ENCODE peak calls at places on chromosomes 6 and 20, in four cellular contexts. One of them, this sample, is unnamed. For H3K4me1, the result is how much of the 10 kb centered on the place peaks cover.

GRCh38 chr20:37291724-37292126 is 2.3 kb downstream of the MANBAL start:
- DNase-seq in HCT116: no peak
- DNase-seq in GM23248: no peak
- DNase-seq in hepatocyte: no peak
- DNase-seq in this sample: no peak

GRCh38 chr20:47377122-47377722 is 20.7 kb upstream of the ZMYND8 start:
- DNase-seq in HCT116: no peak
- DNase-seq in GM23248: no peak
- DNase-seq in hepatocyte: no peak
- DNase-seq in this sample: no peak

GRCh38 chr6:148269386-148269785 is 73.3 kb upstream of the SASH1 start:
- DNase-seq in HCT116: no peak
- DNase-seq in GM23248: no peak
- DNase-seq in hepatocyte: no peak
- DNase-seq in this sample: no peak

GRCh38 chr6:27545271-27546046 is 72.6 kb upstream of the ZNF184 start:
- DNase-seq in HCT116: peak
- DNase-seq in GM23248: peak
- DNase-seq in hepatocyte: peak
- DNase-seq in this sample: peak

GRCh38 chr20:46652699-46653098 is 1.4 kb upstream of the SLC13A3 start:
- DNase-seq in HCT116: no peak
- DNase-seq in GM23248: peak
- DNase-seq in hepatocyte: no peak
- DNase-seq in this sample: no peak

GRCh38 chr6:107668826-107669474 is 155.2 kb downstream of the SCML4 start:
- DNase-seq in HCT116: no peak
- DNase-seq in GM23248: no peak
- DNase-seq in hepatocyte: no peak
- DNase-seq in this sample: no peak

GRCh38 chr20:36051318-36052116 is 83.1 kb downstream of the CNBD2 start:
- DNase-seq in HCT116: no peak
- DNase-seq in GM23248: no peak
- DNase-seq in hepatocyte: no peak
- DNase-seq in this sample: peak

GRCh38 chr20:41428285-41428684 is 61.7 kb upstream of the EMILIN3 start:
- DNase-seq in HCT116: peak
- DNase-seq in GM23248: peak
- DNase-seq in hepatocyte: peak
- DNase-seq in this sample: no peak

GRCh38 chr6:150417899-150418824 is 49.4 kb downstream of the IYD start:
- DNase-seq in HCT116: peak
- DNase-seq in GM23248: peak
- DNase-seq in hepatocyte: peak
- DNase-seq in this sample: peak

GRCh38 chr6:152246554-152247337 is 390.4 kb downstream of the SYNE1 start:
- DNase-seq in HCT116: no peak
- DNase-seq in GM23248: peak
- DNase-seq in hepatocyte: no peak
- DNase-seq in this sample: no peak

GRCh38 chr20:35788796-35789195 is 17.0 kb downstream of the PHF20 start:
- DNase-seq in HCT116: no peak
- DNase-seq in GM23248: no peak
- DNase-seq in hepatocyte: no peak
- DNase-seq in this sample: no peak

GRCh38 chr20:51237278-51237677 is 214.4 kb upstream of the KCNG1 start:
- DNase-seq in HCT116: no peak
- DNase-seq in GM23248: peak
- DNase-seq in hepatocyte: no peak
- DNase-seq in this sample: no peak

GRCh38 chr6:52840763-52841585 is at the start of gene GSTA5:
- DNase-seq in HCT116: no peak
- DNase-seq in GM23248: peak
- DNase-seq in hepatocyte: no peak
- DNase-seq in this sample: no peak

GRCh38 chr6:109978174-109979032 is at the start of gene GPR6:
- DNase-seq in HCT116: no peak
- DNase-seq in GM23248: peak
- DNase-seq in hepatocyte: peak
- DNase-seq in this sample: peak

GRCh38 chr20:12166053-12166717 is 248.5 kb downstream of the BTBD3 start:
- DNase-seq in HCT116: no peak
- DNase-seq in GM23248: peak
- DNase-seq in hepatocyte: peak
- DNase-seq in this sample: no peak

GRCh38 chr6:33189625-33190024 is 2.6 kb downstream of the COL11A2 start:
- DNase-seq in HCT116: no peak
- DNase-seq in GM23248: no peak
- DNase-seq in hepatocyte: no peak
- DNase-seq in this sample: no peak

GRCh38 chr6:10373642-10374359 is 41.1 kb downstream of the TFAP2A start:
- DNase-seq in HCT116: no peak
- DNase-seq in GM23248: peak
- DNase-seq in hepatocyte: no peak
- DNase-seq in this sample: no peak

GRCh38 chr20:46661659-46662058 is 10.4 kb upstream of the SLC13A3 start:
- DNase-seq in HCT116: no peak
- DNase-seq in GM23248: no peak
- DNase-seq in hepatocyte: no peak
- DNase-seq in this sample: no peak

GRCh38 chr20:53865905-53866786 is 204.2 kb downstream of the BCAS1 start:
- DNase-seq in HCT116: no peak
- DNase-seq in GM23248: peak
- DNase-seq in hepatocyte: peak
- DNase-seq in this sample: peak

GRCh38 chr6:113690255-113690956 is 166.7 kb upstream of the MARCKS start:
- DNase-seq in HCT116: no peak
- DNase-seq in GM23248: peak
- DNase-seq in hepatocyte: no peak
- DNase-seq in this sample: no peak

GRCh38 chr20:43322851-43323250 is 133.1 kb upstream of the PTPRT start:
- DNase-seq in HCT116: no peak
- DNase-seq in GM23248: peak
- DNase-seq in hepatocyte: no peak
- DNase-seq in this sample: no peak

GRCh38 chr6:74967821-74968220 is 238.0 kb downstream of the COL12A1 start:
- DNase-seq in HCT116: no peak
- DNase-seq in GM23248: no peak
- DNase-seq in hepatocyte: no peak
- DNase-seq in this sample: peak

GRCh38 chr6:109770779-109771178 is 79.7 kb downstream of the FIG4 start:
- DNase-seq in HCT116: no peak
- DNase-seq in GM23248: no peak
- DNase-seq in hepatocyte: no peak
- DNase-seq in this sample: no peak

GRCh38 chr6:90219168-90219985 is 77.3 kb downstream of the BACH2 start:
- DNase-seq in HCT116: no peak
- DNase-seq in GM23248: peak
- DNase-seq in hepatocyte: peak
- DNase-seq in this sample: peak

GRCh38 chr6:168667428-168667805 is 226.4 kb downstream of the SMOC2 start:
- DNase-seq in HCT116: no peak
- DNase-seq in GM23248: no peak
- DNase-seq in hepatocyte: no peak
- DNase-seq in this sample: no peak

GRCh38 chr6:4948781-4949450 is 54.9 kb downstream of the RPP40 start:
- DNase-seq in HCT116: no peak
- DNase-seq in GM23248: no peak
- DNase-seq in hepatocyte: no peak
- DNase-seq in this sample: no peak

GRCh38 chr6:44051516-44051915 is 75.7 kb downstream of the MRPL14 start:
- DNase-seq in HCT116: no peak
- DNase-seq in GM23248: peak
- DNase-seq in hepatocyte: peak
- DNase-seq in this sample: no peak

GRCh38 chr6:149014631-149015171 is 267.9 kb downstream of the UST start:
- DNase-seq in HCT116: no peak
- DNase-seq in GM23248: peak
- DNase-seq in hepatocyte: no peak
- DNase-seq in this sample: peak

GRCh38 chr6:34414999-34415858 is 10.6 kb downstream of the RPS10 start:
- DNase-seq in HCT116: peak
- DNase-seq in GM23248: peak
- DNase-seq in hepatocyte: peak
- DNase-seq in this sample: peak

DNA sequence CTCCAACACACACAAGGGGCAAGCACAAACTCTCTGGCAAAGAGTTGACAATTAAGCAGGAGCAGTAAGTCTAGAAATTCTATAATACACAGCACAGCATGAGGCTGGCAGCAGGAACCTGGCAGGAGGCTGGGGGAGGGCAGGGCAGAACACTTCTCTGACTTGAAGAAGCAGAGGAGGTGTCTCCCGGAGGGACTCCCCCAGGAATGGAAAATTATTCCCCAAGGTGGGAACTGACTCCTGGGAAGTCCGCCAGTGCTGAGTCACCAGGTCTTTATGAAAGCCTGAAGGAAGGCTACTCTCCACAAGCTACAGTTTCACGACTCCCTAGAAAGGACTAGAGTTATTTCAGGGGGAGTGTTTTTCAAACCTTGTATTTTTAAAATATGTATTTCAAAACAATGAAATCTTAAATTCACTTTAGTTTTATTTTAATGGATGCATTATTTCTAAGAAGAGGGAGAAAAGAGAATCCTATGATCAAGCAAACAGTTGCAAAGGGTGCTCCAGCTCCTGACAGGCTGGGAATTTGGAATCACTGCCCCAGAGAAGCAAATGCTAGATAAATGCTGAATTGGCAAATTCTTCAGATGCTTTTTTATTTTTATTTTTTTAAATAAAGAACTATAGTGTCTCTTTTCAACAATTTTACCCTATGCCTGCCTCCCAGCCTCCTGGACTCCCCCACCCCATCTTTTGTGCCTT is 192.8 kb downstream of the LY86 start:
- DNase-seq in HCT116: peak
- DNase-seq in GM23248: peak
- DNase-seq in hepatocyte: peak
- DNase-seq in this sample: no peak
- H2AFZ ChIP-seq in HCT116: peak
- H2AFZ ChIP-seq in GM23248: no peak
- H2AFZ ChIP-seq in hepatocyte: no peak
- H2AFZ ChIP-seq in this sample: peak

GRCh38 chr20:5140195-5140594 is 13.4 kb downstream of the CDS2 start:
- DNase-seq in HCT116: no peak
- DNase-seq in GM23248: no peak
- DNase-seq in hepatocyte: no peak
- DNase-seq in this sample: no peak
- H3K4me1 ChIP-seq in HCT116: under half
- H3K4me1 ChIP-seq in GM23248: under half
- H3K4me1 ChIP-seq in hepatocyte: under half
- H3K4me1 ChIP-seq in this sample: under half

GRCh38 chr6:36119927-36120477 is 10.3 kb upstream of the MAPK13 start:
- DNase-seq in HCT116: no peak
- DNase-seq in GM23248: no peak
- DNase-seq in hepatocyte: no peak
- DNase-seq in this sample: no peak
- TF ChIP-seq EZH2phosphoT487 in HCT116: no peak
- TF ChIP-seq EZH2phosphoT487 in GM23248: no peak
- TF ChIP-seq EZH2phosphoT487 in hepatocyte: no peak
- TF ChIP-seq EZH2phosphoT487 in this sample: no peak

GRCh38 chr20:56801991-56802740 is 173.1 kb downstream of the TFAP2C start:
- DNase-seq in HCT116: no peak
- DNase-seq in GM23248: peak
- DNase-seq in hepatocyte: no peak
- DNase-seq in this sample: no peak
- H2AFZ ChIP-seq in HCT116: no peak
- H2AFZ ChIP-seq in GM23248: peak
- H2AFZ ChIP-seq in hepatocyte: no peak
- H2AFZ ChIP-seq in this sample: peak

GRCh38 chr6:158798311-158798710 is 20.9 kb downstream of the EZR start:
- DNase-seq in HCT116: no peak
- DNase-seq in GM23248: no peak
- DNase-seq in hepatocyte: no peak
- DNase-seq in this sample: no peak

GRCh38 chr6:158799051-158799792 is 19.9 kb downstream of the EZR start:
- DNase-seq in HCT116: no peak
- DNase-seq in GM23248: peak
- DNase-seq in hepatocyte: peak
- DNase-seq in this sample: no peak

GRCh38 chr6:158795516-158795915 is 23.7 kb downstream of the EZR start:
- DNase-seq in HCT116: no peak
- DNase-seq in GM23248: no peak
- DNase-seq in hepatocyte: no peak
- DNase-seq in this sample: no peak

GRCh38 chr6:158796353-158796752 is 22.8 kb downstream of the EZR start:
- DNase-seq in HCT116: no peak
- DNase-seq in GM23248: no peak
- DNase-seq in hepatocyte: no peak
- DNase-seq in this sample: no peak

GRCh38 chr6:158797331-158798202 is 21.6 kb downstream of the EZR start:
- DNase-seq in HCT116: no peak
- DNase-seq in GM23248: peak
- DNase-seq in hepatocyte: no peak
- DNase-seq in this sample: no peak
- H3K4me1 ChIP-seq in HCT116: half or more
- H3K4me1 ChIP-seq in GM23248: under half
- H3K4me1 ChIP-seq in hepatocyte: half or more
- H3K4me1 ChIP-seq in this sample: half or more

GRCh38 chr20:15654208-15654649 is 919.0 kb downstream of the KIF16B start:
- DNase-seq in HCT116: peak
- DNase-seq in GM23248: peak
- DNase-seq in hepatocyte: peak
- DNase-seq in this sample: peak
- TF ChIP-seq EZH2phosphoT487 in HCT116: no peak
- TF ChIP-seq EZH2phosphoT487 in GM23248: no peak
- TF ChIP-seq EZH2phosphoT487 in hepatocyte: no peak
- TF ChIP-seq EZH2phosphoT487 in this sample: no peak

This sample was measured in GM23338.